ENCODE peak calls at places on chromosome 15, in five cellular contexts. E is foreskin fibroblast, H is cardiac muscle cell, C is ovary, S is IMR-90. R is an unnamed sample.
A peak's percentile ranks its signal among the peaks of the same experiment; 100 is the strongest.

GRCh38 chr15:70775160-70775559 is 11.8 kb upstream of the UACA start:
- DNase-seq in C (no peak), S (peak; percentile 82), H (peak; percentile 71), E (peak; percentile 91), R (no peak)

GRCh38 chr15:90192961-90193786 is 8.0 kb upstream of the SEMA4B start:
- DNase-seq in H (no peak), E (no peak), S (peak; percentile 53), C (peak; percentile 28), R (no peak)

GRCh38 chr15:68411735-68412134 is 20.2 kb downstream of the ITGA11 start:
- DNase-seq in H (no peak), C (no peak), S (no peak), E (no peak), R (no peak)

GRCh38 chr15:39468341-39468740 is 112.5 kb upstream of the THBS1 start:
- DNase-seq in S (no peak), H (no peak), C (no peak), E (no peak), R (no peak)

GRCh38 chr15:51702710-51703109 is 21.4 kb downstream of the SCG3 start:
- DNase-seq in C (no peak), S (no peak), E (no peak), H (no peak), R (no peak)

GRCh38 chr15:44775923-44776322 is 39.6 kb downstream of the TRIM69 start:
- DNase-seq in C (no peak), S (no peak), H (peak; percentile 27), E (peak; percentile 24), R (no peak)

GRCh38 chr15:69793783-69794451 is 303.8 kb downstream of the TLE3 start:
- DNase-seq in E (no peak), C (no peak), S (no peak), H (no peak), R (no peak)

GRCh38 chr15:52010633-52011595 is 8.1 kb upstream of the MAPK6 start:
- DNase-seq in C (no peak), H (peak; percentile 82), E (peak; percentile 83), S (peak; percentile 97), R (peak; percentile 48)

GRCh38 chr15:79366691-79367090 is 55.8 kb downstream of the TMED3 start:
- DNase-seq in C (no peak), S (peak; percentile 32), H (no peak), E (no peak), R (no peak)

GRCh38 chr15:39588531-39589192 is 7.8 kb downstream of the THBS1 start:
- DNase-seq in H (peak; percentile 43), S (peak; percentile 44), C (no peak), E (no peak), R (no peak)

GRCh38 chr15:38698215-38698614 is 133.6 kb upstream of the RASGRP1 start:
- DNase-seq in S (no peak), C (no peak), E (no peak), H (no peak), R (no peak)

GRCh38 chr15:98567951-98568350 is 80.4 kb upstream of the IGF1R start:
- DNase-seq in E (no peak), H (peak; percentile 19), C (no peak), S (no peak), R (no peak)

GRCh38 chr15:56765252-56765651 is 31.9 kb upstream of the ZNF280D start:
- DNase-seq in H (peak; percentile 90), E (peak; percentile 80), C (no peak), S (peak; percentile 80), R (no peak)

GRCh38 chr15:78034495-78035191 is 42.9 kb downstream of the TBC1D2B start:
- DNase-seq in H (no peak), E (peak; percentile 38), S (peak; percentile 38), C (no peak), R (no peak)

GRCh38 chr15:37978231-37978630 is 43.8 kb downstream of the TMCO5A start:
- DNase-seq in H (no peak), E (no peak), S (no peak), C (no peak), R (no peak)

GRCh38 chr15:52082197-52083036 is 30.2 kb downstream of the BCL2L10 start:
- DNase-seq in H (peak; percentile 59), S (peak; percentile 33), C (no peak), E (no peak), R (no peak)

GRCh38 chr15:78749831-78750230 is 61.4 kb downstream of the ADAMTS7 start:
- DNase-seq in S (no peak), E (no peak), H (no peak), C (no peak), R (no peak)

GRCh38 chr15:71707230-71708051 is 102.9 kb upstream of the NR2E3 start:
- DNase-seq in C (no peak), E (peak; percentile 80), H (peak; percentile 52), S (peak; percentile 41), R (no peak)

GRCh38 chr15:33234019-33234418 is 39.5 kb upstream of the FMN1 start:
- DNase-seq in E (peak; percentile 63), S (peak; percentile 45), C (no peak), H (peak; percentile 49), R (peak; percentile 1)

GRCh38 chr15:37220949-37221670 is 120.8 kb upstream of the MEIS2 start:
- DNase-seq in C (no peak), S (no peak), H (no peak), E (no peak), R (no peak)

GRCh38 chr15:66623801-66624453 is 58.1 kb upstream of the LCTL start:
- DNase-seq in C (no peak), S (no peak), H (peak; percentile 57), E (no peak), R (no peak)

GRCh38 chr15:52228928-52229327 is 37.7 kb upstream of the GNB5 start:
- DNase-seq in E (peak; percentile 34), C (no peak), H (no peak), S (no peak), R (peak; percentile 72)

GRCh38 chr15:68557469-68558317 is 21.1 kb upstream of the CORO2B start:
- DNase-seq in H (no peak), E (no peak), S (no peak), C (no peak), R (no peak)

DNA sequence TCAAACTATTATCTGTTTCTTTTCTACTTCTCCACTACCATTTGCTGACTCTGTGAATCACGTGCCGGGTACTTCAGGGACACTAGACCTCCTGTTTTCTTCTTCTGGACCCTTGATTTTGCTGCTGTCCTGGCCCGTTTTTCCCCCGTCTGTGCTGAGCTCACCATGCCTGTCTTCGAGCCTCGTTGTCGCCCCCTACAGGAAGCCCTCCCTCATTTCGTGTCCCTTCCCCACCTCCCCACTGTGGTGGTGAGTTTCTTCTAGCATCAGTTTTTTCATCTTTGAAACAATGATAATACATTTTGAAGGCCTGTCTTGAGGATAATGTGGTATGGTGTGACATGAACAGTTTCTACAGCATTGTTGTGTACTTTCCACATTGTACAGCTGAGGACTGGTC is 12.8 kb downstream of the GABRG3 start:
- DNase-seq in E (no peak), S (no peak), H (no peak), C (no peak), R (no peak)
- TF ChIP-seq CTCF in E (no peak), S (no peak), H (no peak), C (no peak), R (no peak)

GRCh38 chr15:41115088-41115651 is 910 bp downstream of the INO80 start:
- DNase-seq in H (peak; percentile 51), S (peak; percentile 35), C (no peak), E (peak; percentile 38), R (no peak)
- TF ChIP-seq CTCF in H (peak; percentile 21), S (peak; percentile 22), C (no peak), E (peak; percentile 14), R (no peak)

GRCh38 chr15:97124790-97125189 is 794.3 kb downstream of the NR2F2 start:
- DNase-seq in S (no peak), E (no peak), C (no peak), H (no peak), R (no peak)

GRCh38 chr15:97129684-97130083 is 799.2 kb downstream of the NR2F2 start:
- DNase-seq in S (no peak), C (no peak), E (no peak), H (no peak), R (no peak)

DNA sequence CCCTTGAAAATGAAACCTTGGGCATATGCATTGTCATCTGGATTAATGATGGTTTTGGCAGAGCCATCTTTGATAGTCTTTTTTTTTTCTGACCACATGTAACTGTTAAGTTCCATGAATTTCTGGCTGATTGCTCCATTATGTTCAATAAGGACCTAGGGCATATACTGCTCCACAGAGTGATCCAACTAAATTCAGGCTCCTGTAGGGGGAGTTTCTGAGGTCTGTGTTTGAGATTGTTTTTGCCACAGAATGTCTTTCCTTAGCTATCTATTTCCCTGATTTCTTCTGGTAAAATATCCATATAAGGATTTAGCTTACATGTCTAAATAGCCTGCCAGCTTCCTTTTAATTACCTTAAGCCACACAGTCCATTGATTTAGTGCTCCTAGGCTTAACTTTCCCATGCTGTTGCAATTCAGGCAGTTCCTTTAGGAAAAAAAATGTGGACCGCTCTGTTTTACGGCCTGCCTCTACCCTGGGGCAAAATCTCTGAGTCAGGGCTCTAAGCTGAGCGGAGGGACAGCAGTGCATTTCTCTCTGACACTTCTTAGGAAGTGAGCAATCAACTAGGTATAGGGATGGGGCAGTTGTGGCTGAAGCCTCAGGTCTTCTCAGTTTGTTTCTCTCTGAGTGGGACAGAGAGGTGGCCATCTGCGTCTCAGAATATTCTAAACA is 796.2 kb downstream of the NR2F2 start:
- DNase-seq in E (no peak), H (no peak), C (no peak), S (no peak), R (no peak)
- TF ChIP-seq CTCF in E (no peak), H (no peak), C (no peak), S (no peak), R (no peak)

GRCh38 chr15:100918034-100918689 is 995 bp upstream of the LRRK1 start:
- DNase-seq in S (peak; percentile 62), H (peak; percentile 76), E (peak; percentile 92), C (peak; percentile 59), R (peak; percentile 95)
- TF ChIP-seq CTCF in S (peak; percentile 90), H (peak; percentile 98), E (peak; percentile 97), C (peak; percentile 89), R (peak; percentile 96)

GRCh38 chr15:62165029-62165792 is at the start of gene C2CD4B:
- DNase-seq in H (peak; percentile 50), S (no peak), E (peak; percentile 17), C (no peak), R (peak; percentile 97)
- TF ChIP-seq CTCF in H (no peak), S (no peak), E (no peak), C (no peak), R (no peak)

GRCh38 chr15:48855501-48856440 is 22.2 kb upstream of the EID1 start:
- DNase-seq in C (no peak), E (peak; percentile 77), H (peak; percentile 85), S (peak; percentile 62), R (peak; percentile 35)
- TF ChIP-seq CTCF in C (no peak), E (peak; percentile 55), H (peak; percentile 57), S (peak; percentile 56), R (no peak)

GRCh38 chr15:96355561-96356129 is 25.1 kb downstream of the NR2F2 start:
- DNase-seq in E (peak; percentile 14), S (no peak), C (no peak), H (no peak), R (no peak)

GRCh38 chr15:96352594-96353377 is 22.3 kb downstream of the NR2F2 start:
- DNase-seq in C (no peak), E (peak; percentile 23), S (peak; percentile 81), H (no peak), R (no peak)

GRCh38 chr15:96354731-96355560 is 24.4 kb downstream of the NR2F2 start:
- DNase-seq in C (no peak), E (peak; percentile 83), H (peak; percentile 89), S (peak; percentile 90), R (no peak)

GRCh38 chr15:96353378-96353930 is 23.0 kb downstream of the NR2F2 start:
- DNase-seq in S (no peak), C (no peak), H (no peak), E (no peak), R (no peak)

GRCh38 chr15:96353931-96354730 is 23.6 kb downstream of the NR2F2 start:
- DNase-seq in H (peak; percentile 72), S (peak; percentile 60), C (peak; percentile 79), E (peak; percentile 73), R (peak; percentile 87)
- TF ChIP-seq CTCF in H (peak; percentile 85), S (peak; percentile 57), C (peak; percentile 79), E (peak; percentile 45), R (peak; percentile 80)

R was measured in Calu3.